ENCODE peak calls at places on chromosomes 3 and 15, in five cellular contexts. F, M, P, R and X are unnamed samples.

GRCh38 chr3:122621112-122621511 is 43.7 kb downstream of the PARP15 start:
- DNase-seq in F (no peak), M (no peak), P (no peak), R (no peak), X (peak; percentile 43)

GRCh38 chr3:134035836-134036235 is 6.1 kb upstream of the SLCO2A1 start:
- DNase-seq in F (no peak), M (no peak), P (no peak), R (no peak), X (no peak)

GRCh38 chr3:39166932-39167532 is 13.6 kb upstream of the CSRNP1 start:
- DNase-seq in F (peak; percentile 80), M (peak; percentile 97), P (peak; percentile 80), R (no peak), X (no peak)

GRCh38 chr3:149844073-149844472 is 31.1 kb downstream of the RNF13 start:
- DNase-seq in F (no peak), M (no peak), P (no peak), R (no peak), X (no peak)

GRCh38 chr15:62278534-62278933 is 113.4 kb upstream of the C2CD4B start:
- DNase-seq in F (no peak), M (no peak), P (no peak), R (no peak), X (no peak)

GRCh38 chr3:126005951-126006350 is 37.0 kb downstream of the ROPN1B start:
- DNase-seq in F (no peak), M (peak; percentile 69), P (no peak), R (no peak), X (no peak)

GRCh38 chr3:29745237-29745870 is 464.5 kb downstream of the RBMS3 start:
- DNase-seq in F (no peak), M (no peak), P (peak; percentile 17), R (no peak), X (no peak)

GRCh38 chr3:113985526-113985925 is 37.7 kb downstream of the ZDHHC23 start:
- DNase-seq in F (no peak), M (no peak), P (no peak), R (no peak), X (peak; percentile 76)

GRCh38 chr3:134651347-134652041 is 672 bp upstream of the KY start:
- DNase-seq in F (no peak), M (no peak), P (no peak), R (no peak), X (no peak)

GRCh38 chr3:32952369-32953067 is 1.1 kb downstream of the CCR4 start:
- DNase-seq in F (no peak), M (no peak), P (no peak), R (no peak), X (no peak)

GRCh38 chr3:68504185-68504584 is 428.2 kb downstream of the TAFA4 start:
- DNase-seq in F (no peak), M (no peak), P (no peak), R (no peak), X (no peak)